ENCODE peak calls at places on chromosome 14, in nine cellular contexts. B is heart right ventricle, O is fibroblast of villous mesenchyme, W is heart left ventricle, L is endothelial cell, A is cardiac muscle cell, R is GM20000, D is PC-3, G is left ventricle myocardium inferior. H is an unnamed sample.

GRCh38 chr14:75452900-75453816 is 25.3 kb downstream of the JDP2 start:
- DNase-seq in B (peak), O (peak), W (peak), L (peak), A (peak), R (no peak), D (peak), G (peak), H (no peak)

GRCh38 chr14:77151918-77152588 is 10.5 kb upstream of the ZDHHC22 start:
- DNase-seq in B (no peak), O (peak), W (no peak), L (no peak), A (no peak), R (peak), D (peak), G (no peak), H (no peak)

GRCh38 chr14:60838601-60839000 is 104.0 kb downstream of the MNAT1 start:
- DNase-seq in B (no peak), O (no peak), W (no peak), L (no peak), A (no peak), R (no peak), D (no peak), G (no peak), H (no peak)

GRCh38 chr14:76929927-76930326 is 98.6 kb downstream of the IRF2BPL start:
- DNase-seq in B (no peak), O (no peak), W (peak), L (no peak), A (no peak), R (peak), D (no peak), G (no peak), H (no peak)

GRCh38 chr14:105943973-105944602 is 417.7 kb downstream of the TMEM121 start:
- DNase-seq in B (no peak), O (no peak), W (no peak), L (no peak), A (no peak), R (no peak), D (no peak), G (no peak), H (no peak)

GRCh38 chr14:20781805-20782204 is 737 bp downstream of the RNASE6 start:
- DNase-seq in B (no peak), O (no peak), W (no peak), L (no peak), A (peak), R (no peak), D (no peak), G (no peak), H (no peak)

GRCh38 chr14:100295376-100296105 is 10.7 kb downstream of the SLC25A29 start:
- DNase-seq in B (no peak), O (no peak), W (no peak), L (no peak), A (no peak), R (no peak), D (no peak), G (no peak), H (no peak)

GRCh38 chr14:36270191-36270590 is 50.2 kb downstream of the MBIP start:
- DNase-seq in B (no peak), O (no peak), W (no peak), L (no peak), A (no peak), R (no peak), D (no peak), G (no peak), H (no peak)

GRCh38 chr14:64604854-64605253 is 55.1 kb downstream of the PPP1R36 start:
- DNase-seq in B (no peak), O (no peak), W (no peak), L (no peak), A (no peak), R (no peak), D (no peak), G (no peak), H (no peak)

GRCh38 chr14:99522457-99522891 is 41.3 kb downstream of the CCNK start:
- DNase-seq in B (no peak), O (peak), W (no peak), L (no peak), A (no peak), R (no peak), D (peak), G (peak), H (no peak)

GRCh38 chr14:103155013-103155412 is 31.8 kb downstream of the TNFAIP2 start:
- DNase-seq in B (peak), O (peak), W (peak), L (no peak), A (no peak), R (no peak), D (peak), G (peak), H (no peak)

GRCh38 chr14:73634333-73634833 is 10.4 kb upstream of the DNAL1 start:
- DNase-seq in B (peak), O (no peak), W (no peak), L (peak), A (peak), R (no peak), D (peak), G (peak), H (no peak)

GRCh38 chr14:63905370-63905769 is 52.6 kb downstream of the SYNE2 start:
- DNase-seq in B (no peak), O (peak), W (no peak), L (no peak), A (no peak), R (no peak), D (no peak), G (no peak), H (no peak)

GRCh38 chr14:104770851-104771272 is 17.9 kb downstream of the SIVA1 start:
- DNase-seq in B (peak), O (no peak), W (no peak), L (no peak), A (no peak), R (peak), D (peak), G (no peak), H (no peak)

GRCh38 chr14:102079700-102079979 is 7.2 kb downstream of the HSP90AA1 start:
- DNase-seq in B (no peak), O (no peak), W (no peak), L (no peak), A (no peak), R (no peak), D (no peak), G (no peak), H (no peak)

GRCh38 chr14:74302160-74302628 is 540 bp downstream of the ABCD4 start:
- DNase-seq in B (no peak), O (peak), W (no peak), L (no peak), A (peak), R (peak), D (peak), G (no peak), H (no peak)

GRCh38 chr14:105797546-105797945 is 271.2 kb downstream of the TMEM121 start:
- DNase-seq in B (no peak), O (no peak), W (no peak), L (no peak), A (no peak), R (no peak), D (no peak), G (no peak), H (no peak)

GRCh38 chr14:74917646-74918081 is 5.4 kb downstream of the RPS6KL1 start:
- DNase-seq in B (peak), O (no peak), W (peak), L (no peak), A (no peak), R (no peak), D (no peak), G (peak), H (no peak)

GRCh38 chr14:39025250-39025809 is 77.7 kb downstream of the SEC23A start:
- DNase-seq in B (no peak), O (no peak), W (no peak), L (no peak), A (peak), R (no peak), D (no peak), G (no peak), H (no peak)

GRCh38 chr14:23864252-23864651 is 89.3 kb upstream of the DHRS4 start:
- DNase-seq in B (no peak), O (no peak), W (no peak), L (no peak), A (no peak), R (no peak), D (no peak), G (no peak), H (no peak)

GRCh38 chr14:60862283-60862682 is 118.6 kb downstream of the TRMT5 start:
- DNase-seq in B (no peak), O (peak), W (peak), L (no peak), A (peak), R (no peak), D (peak), G (no peak), H (no peak)

GRCh38 chr14:74444866-74445265 is 18.9 kb upstream of the SYNDIG1L start:
- DNase-seq in B (no peak), O (no peak), W (no peak), L (no peak), A (peak), R (no peak), D (no peak), G (no peak), H (no peak)

GRCh38 chr14:52328286-52328685 is 14.2 kb downstream of the PTGER2 start:
- DNase-seq in B (no peak), O (no peak), W (no peak), L (no peak), A (no peak), R (no peak), D (peak), G (no peak), H (no peak)

GRCh38 chr14:24816011-24816928 is 182.3 kb upstream of the GZMB start:
- DNase-seq in B (no peak), O (peak), W (peak), L (no peak), A (no peak), R (no peak), D (no peak), G (no peak), H (no peak)

GRCh38 chr14:58362798-58363412 is 32.8 kb upstream of the TOMM20L start:
- DNase-seq in B (no peak), O (peak), W (no peak), L (no peak), A (peak), R (peak), D (peak), G (no peak), H (no peak)

GRCh38 chr14:104599446-104599845 is 5.1 kb downstream of the TMEM179 start:
- DNase-seq in B (no peak), O (no peak), W (no peak), L (no peak), A (no peak), R (no peak), D (no peak), G (no peak), H (no peak)

GRCh38 chr14:94382099-94382498 is 6.3 kb downstream of the SERPINA1 start:
- DNase-seq in B (no peak), O (no peak), W (no peak), L (no peak), A (no peak), R (no peak), D (no peak), G (no peak), H (no peak)

GRCh38 chr14:105108516-105108864 is 43.3 kb upstream of the GPR132 start:
- DNase-seq in B (no peak), O (no peak), W (no peak), L (peak), A (no peak), R (no peak), D (no peak), G (no peak), H (no peak)

GRCh38 chr14:44149597-44149996 is 357.5 kb downstream of the FSCB start:
- DNase-seq in B (no peak), O (peak), W (no peak), L (peak), A (peak), R (no peak), D (peak), G (no peak), H (no peak)

GRCh38 chr14:81366259-81366658 is 33.9 kb downstream of the STON2 start:
- DNase-seq in B (no peak), O (no peak), W (no peak), L (no peak), A (no peak), R (no peak), D (peak), G (no peak), H (no peak)

GRCh38 chr14:61103541-61104339 is 122.7 kb downstream of the SLC38A6 start:
- DNase-seq in B (no peak), O (peak), W (peak), L (no peak), A (no peak), R (peak), D (peak), G (no peak), H (no peak)

GRCh38 chr14:63677891-63678379 is 36.3 kb upstream of the WDR89 start:
- DNase-seq in B (no peak), O (peak), W (no peak), L (no peak), A (no peak), R (no peak), D (peak), G (no peak), H (no peak)

GRCh38 chr14:27253946-27254345 is 656.1 kb upstream of the NOVA1 start:
- DNase-seq in B (no peak), O (no peak), W (no peak), L (no peak), A (peak), R (no peak), D (no peak), G (no peak), H (no peak)

GRCh38 chr14:97274626-97275025 is 477.4 kb downstream of the VRK1 start:
- DNase-seq in B (no peak), O (no peak), W (no peak), L (no peak), A (no peak), R (no peak), D (no peak), G (no peak), H (no peak)

GRCh38 chr14:33285902-33286700 is 347.4 kb downstream of the NPAS3 start:
- DNase-seq in B (no peak), O (no peak), W (no peak), L (no peak), A (no peak), R (no peak), D (no peak), G (no peak), H (no peak)
- TF ChIP-seq CTCF in B (no peak), O (no peak), W (no peak), L (no peak), A (no peak), R (no peak), D (no peak), G (no peak), H (no peak)

GRCh38 chr14:82432531-82432930 is 898.9 kb upstream of the SEL1L start:
- DNase-seq in B (no peak), O (no peak), W (no peak), L (no peak), A (no peak), R (no peak), D (no peak), G (no peak), H (no peak)
- TF ChIP-seq CTCF in B (no peak), O (no peak), W (no peak), L (no peak), A (no peak), R (no peak), D (no peak), G (no peak), H (no peak)

GRCh38 chr14:51024377-51024776 is 70.5 kb downstream of the TRIM9 start:
- DNase-seq in B (no peak), O (peak), W (no peak), L (no peak), A (no peak), R (no peak), D (no peak), G (no peak), H (no peak)
- TF ChIP-seq CTCF in B (no peak), O (no peak), W (no peak), L (no peak), A (no peak), R (no peak), D (no peak), G (no peak), H (no peak)

DNA sequence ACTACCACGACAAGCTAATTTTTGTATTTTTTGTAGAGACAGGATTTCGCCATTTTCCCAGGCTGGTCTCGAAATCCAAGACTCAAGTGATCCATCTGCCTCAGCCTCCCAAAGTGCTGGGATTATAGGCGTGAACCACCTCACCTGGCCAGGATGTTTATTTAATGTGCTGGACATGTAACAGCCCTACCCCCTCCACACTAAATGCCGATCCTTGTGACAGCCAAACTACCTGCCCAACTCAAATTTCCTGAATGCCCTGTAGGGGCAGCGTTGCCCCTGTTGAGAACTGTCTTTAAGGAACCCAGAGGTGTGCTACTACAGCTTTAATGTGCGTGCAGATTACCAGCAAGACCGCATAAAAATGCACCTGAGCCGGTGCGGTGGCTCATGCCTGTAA is 48.1 kb downstream of the KCNK13 start:
- DNase-seq in B (no peak), O (no peak), W (no peak), L (peak), A (no peak), R (no peak), D (peak), G (no peak), H (no peak)
- TF ChIP-seq CTCF in B (peak), O (no peak), W (no peak), L (no peak), A (peak), R (no peak), D (peak), G (peak), H (no peak)

GRCh38 chr14:22651586-22651985 is 7.4 kb upstream of the OR6J1 start:
- DNase-seq in B (no peak), O (no peak), W (no peak), L (no peak), A (no peak), R (no peak), D (no peak), G (no peak), H (no peak)

GRCh38 chr14:22650960-22651521 is 6.9 kb upstream of the OR6J1 start:
- DNase-seq in B (no peak), O (peak), W (no peak), L (no peak), A (no peak), R (no peak), D (peak), G (no peak), H (no peak)

GRCh38 chr14:22656226-22656625 is 12.1 kb upstream of the OR6J1 start:
- DNase-seq in B (no peak), O (no peak), W (no peak), L (no peak), A (no peak), R (no peak), D (no peak), G (no peak), H (no peak)

GRCh38 chr14:22650046-22650739 is 6.0 kb upstream of the OR6J1 start:
- DNase-seq in B (no peak), O (no peak), W (no peak), L (no peak), A (no peak), R (no peak), D (peak), G (no peak), H (no peak)

GRCh38 chr14:22653012-22653621 is 9.0 kb upstream of the OR6J1 start:
- DNase-seq in B (peak), O (peak), W (peak), L (peak), A (peak), R (peak), D (peak), G (peak), H (peak)
- TF ChIP-seq CTCF in B (peak), O (peak), W (peak), L (peak), A (peak), R (peak), D (peak), G (peak), H (peak)

GRCh38 chr14:54673193-54674121 is 106.5 kb downstream of the SAMD4A start:
- DNase-seq in B (no peak), O (peak), W (no peak), L (no peak), A (peak), R (no peak), D (no peak), G (no peak), H (no peak)
- TF ChIP-seq CTCF in B (no peak), O (no peak), W (no peak), L (no peak), A (no peak), R (no peak), D (no peak), G (no peak), H (no peak)

DNA sequence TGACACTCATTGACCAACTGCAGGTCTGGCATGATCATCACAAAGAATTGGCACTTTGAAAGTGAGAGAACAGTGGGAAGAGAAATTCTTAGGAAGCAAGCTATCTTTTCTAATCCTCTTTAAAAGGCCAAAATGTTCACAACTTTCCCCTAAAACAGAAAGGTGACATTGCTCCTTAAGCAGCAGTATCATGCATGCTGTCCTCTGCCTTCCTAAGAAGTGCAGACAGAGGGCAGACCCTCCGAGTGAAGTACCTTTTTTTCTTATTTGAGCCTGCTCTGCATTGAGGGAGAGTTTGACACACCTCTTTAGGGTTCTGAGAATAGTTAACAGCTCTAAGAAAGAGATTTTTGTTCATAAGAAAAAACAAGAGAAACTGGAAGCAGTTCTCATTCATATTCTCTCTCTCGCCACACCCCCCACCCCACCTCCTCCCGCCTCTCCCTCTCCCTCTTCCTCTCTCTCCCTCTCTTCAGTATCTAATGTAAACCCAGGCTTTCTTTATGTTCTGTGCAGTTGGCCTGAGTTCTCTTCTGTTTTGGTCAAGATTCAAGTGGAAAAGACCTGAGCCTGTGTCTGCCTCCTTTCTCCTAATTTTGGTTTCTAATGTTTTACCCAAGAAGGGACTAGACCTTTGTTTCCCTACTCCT is 709.1 kb downstream of the DIO2 start:
- DNase-seq in B (no peak), O (no peak), W (no peak), L (no peak), A (peak), R (no peak), D (no peak), G (no peak), H (no peak)
- TF ChIP-seq CTCF in B (no peak), O (no peak), W (no peak), L (no peak), A (no peak), R (no peak), D (no peak), G (no peak), H (no peak)

GRCh38 chr14:69673099-69673498 is 61.7 kb downstream of the SUSD6 start:
- DNase-seq in B (no peak), O (no peak), W (no peak), L (no peak), A (no peak), R (no peak), D (no peak), G (no peak), H (no peak)
- TF ChIP-seq CTCF in B (no peak), O (no peak), W (no peak), L (no peak), A (no peak), R (no peak), D (no peak), G (no peak), H (no peak)

GRCh38 chr14:55834390-55834789 is 254.4 kb downstream of the KTN1 start:
- DNase-seq in B (no peak), O (no peak), W (no peak), L (no peak), A (no peak), R (no peak), D (no peak), G (no peak), H (no peak)

GRCh38 chr14:55832974-55833373 is 253.0 kb downstream of the KTN1 start:
- DNase-seq in B (no peak), O (no peak), W (no peak), L (no peak), A (no peak), R (no peak), D (peak), G (no peak), H (no peak)

GRCh38 chr14:55837467-55837866 is 257.5 kb downstream of the KTN1 start:
- DNase-seq in B (no peak), O (no peak), W (no peak), L (no peak), A (no peak), R (no peak), D (no peak), G (no peak), H (no peak)

GRCh38 chr14:55838529-55839052 is 258.6 kb downstream of the KTN1 start:
- DNase-seq in B (no peak), O (no peak), W (no peak), L (no peak), A (no peak), R (no peak), D (no peak), G (no peak), H (no peak)

DNA sequence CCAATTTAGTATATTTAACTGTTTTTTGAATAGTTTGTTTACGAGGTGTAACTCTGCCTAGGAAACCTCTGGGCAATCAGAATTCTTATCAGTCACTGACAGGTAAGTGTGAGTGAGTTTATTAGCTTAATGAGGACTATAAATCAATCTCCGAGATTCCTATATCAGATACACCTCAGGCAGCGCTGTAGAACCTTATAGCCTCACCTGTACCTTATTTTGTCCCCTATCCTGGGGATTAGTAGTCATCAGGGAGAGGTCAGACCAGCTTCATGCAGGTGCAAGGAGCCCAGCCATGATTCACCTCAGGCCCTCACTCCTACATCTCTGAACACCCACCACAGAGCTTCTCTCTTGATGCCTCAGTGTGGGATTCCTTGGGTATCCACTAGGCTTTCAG is 256.0 kb downstream of the KTN1 start:
- DNase-seq in B (no peak), O (no peak), W (no peak), L (no peak), A (no peak), R (no peak), D (no peak), G (no peak), H (no peak)
- TF ChIP-seq CTCF in B (no peak), O (no peak), W (no peak), L (no peak), A (no peak), R (no peak), D (no peak), G (no peak), H (no peak)

GRCh38 chr14:59583755-59584154 is 7.1 kb upstream of the CCDC175 start:
- DNase-seq in B (no peak), O (peak), W (no peak), L (no peak), A (peak), R (no peak), D (peak), G (no peak), H (no peak)
- TF ChIP-seq CTCF in B (no peak), O (no peak), W (no peak), L (no peak), A (peak), R (no peak), D (peak), G (no peak), H (no peak)